ENCODE peak calls at places on chromosome 9, in four cellular contexts. W, D, U and B are unnamed samples. For H3K4me1, the result is how much of the 10 kb centered on the place peaks cover.

GRCh38 chr9:96048954-96049831 is 173.7 kb downstream of the ERCC6L2 start:
- DNase-seq in W (no peak), D (no peak), U (no peak), B (no peak)

GRCh38 chr9:6667633-6668280 is 22.2 kb upstream of the GLDC start:
- DNase-seq in W (peak), D (peak), U (no peak), B (peak)

GRCh38 chr9:79617395-79617794 is 45.6 kb downstream of the TLE4 start:
- DNase-seq in W (peak), D (no peak), U (no peak), B (no peak)

GRCh38 chr9:84397822-84398221 is 57.3 kb upstream of the SLC28A3 start:
- DNase-seq in W (peak), D (peak), U (no peak), B (peak)

GRCh38 chr9:407255-407654 is 192.6 kb downstream of the DOCK8 start:
- DNase-seq in W (no peak), D (no peak), U (no peak), B (peak)

GRCh38 chr9:69400470-69400869 is 75.5 kb downstream of the ENTREP1 start:
- DNase-seq in W (no peak), D (peak), U (no peak), B (no peak)

GRCh38 chr9:127205952-127206351 is 58.6 kb upstream of the GARNL3 start:
- DNase-seq in W (no peak), D (no peak), U (no peak), B (no peak)

GRCh38 chr9:126294331-126295081 is 32.1 kb upstream of the MVB12B start:
- DNase-seq in W (no peak), D (no peak), U (no peak), B (no peak)

GRCh38 chr9:86034863-86035734 is 64.3 kb downstream of the GOLM1 start:
- DNase-seq in W (peak), D (peak), U (peak), B (peak)

GRCh38 chr9:36584626-36585460 is 12.1 kb downstream of the MELK start:
- DNase-seq in W (peak), D (peak), U (no peak), B (no peak)

GRCh38 chr9:98154678-98155077 is 35.7 kb upstream of the TRIM14 start:
- DNase-seq in W (no peak), D (peak), U (no peak), B (no peak)

GRCh38 chr9:16058131-16058549 is 505.3 kb downstream of the CCDC171 start:
- DNase-seq in W (peak), D (peak), U (no peak), B (no peak)

GRCh38 chr9:98906273-98907040 is 37.2 kb upstream of the COL15A1 start:
- DNase-seq in W (no peak), D (no peak), U (no peak), B (no peak)

GRCh38 chr9:27499481-27499880 is 24.6 kb upstream of the IFNK start:
- DNase-seq in W (peak), D (peak), U (no peak), B (no peak)

GRCh38 chr9:106717686-106718085 is 145.3 kb upstream of the ZNF462 start:
- DNase-seq in W (peak), D (peak), U (peak), B (no peak)

GRCh38 chr9:4662989-4663792 is 1.1 kb downstream of the PLPP6 start:
- DNase-seq in W (peak), D (peak), U (no peak), B (peak)

GRCh38 chr9:72902268-72902667 is 50.6 kb downstream of the ALDH1A1 start:
- DNase-seq in W (no peak), D (no peak), U (no peak), B (no peak)

GRCh38 chr9:39588056-39588814 is 232.8 kb downstream of the SPATA31A1 start:
- DNase-seq in W (no peak), D (no peak), U (no peak), B (no peak)

GRCh38 chr9:21782207-21782606 is 20.2 kb upstream of the MTAP start:
- DNase-seq in W (peak), D (peak), U (peak), B (no peak)

GRCh38 chr9:80873861-80874260 is 815.5 kb downstream of the TLE1 start:
- DNase-seq in W (peak), D (peak), U (no peak), B (no peak)

GRCh38 chr9:81801190-81801589 is 111.8 kb upstream of the TLE1 start:
- DNase-seq in W (peak), D (peak), U (no peak), B (no peak)

GRCh38 chr9:70407081-70407503 is 7.4 kb downstream of the KLF9 start:
- DNase-seq in W (peak), D (no peak), U (no peak), B (no peak)

GRCh38 chr9:137606005-137606601 is 617 bp downstream of the ARRDC1 start:
- DNase-seq in W (peak), D (no peak), U (no peak), B (peak)

GRCh38 chr9:83538890-83539238 is 663 bp upstream of the FRMD3 start:
- DNase-seq in W (no peak), D (no peak), U (no peak), B (peak)

GRCh38 chr9:116157436-116158138 is 4.0 kb downstream of the PAPPA start:
- DNase-seq in W (peak), D (no peak), U (no peak), B (peak)

GRCh38 chr9:17862081-17862480 is 283.2 kb downstream of the SH3GL2 start:
- DNase-seq in W (no peak), D (no peak), U (no peak), B (no peak)

GRCh38 chr9:80866576-80867227 is 822.6 kb downstream of the TLE1 start:
- DNase-seq in W (no peak), D (peak), U (no peak), B (no peak)

GRCh38 chr9:99516657-99517049 is 294.6 kb downstream of the SEC61B start:
- DNase-seq in W (peak), D (no peak), U (no peak), B (no peak)

GRCh38 chr9:107491081-107492053 is 1.8 kb upstream of the KLF4 start:
- DNase-seq in W (peak), D (no peak), U (no peak), B (peak)

GRCh38 chr9:83937861-83938455 is 16.7 kb upstream of the KIF27 start:
- DNase-seq in W (peak), D (peak), U (peak), B (peak)

GRCh38 chr9:70412678-70413426 is 1.6 kb downstream of the KLF9 start:
- DNase-seq in W (peak), D (peak), U (no peak), B (peak)

GRCh38 chr9:104906441-104907277 is 21.3 kb downstream of the ABCA1 start:
- DNase-seq in W (peak), D (peak), U (no peak), B (no peak)

DNA sequence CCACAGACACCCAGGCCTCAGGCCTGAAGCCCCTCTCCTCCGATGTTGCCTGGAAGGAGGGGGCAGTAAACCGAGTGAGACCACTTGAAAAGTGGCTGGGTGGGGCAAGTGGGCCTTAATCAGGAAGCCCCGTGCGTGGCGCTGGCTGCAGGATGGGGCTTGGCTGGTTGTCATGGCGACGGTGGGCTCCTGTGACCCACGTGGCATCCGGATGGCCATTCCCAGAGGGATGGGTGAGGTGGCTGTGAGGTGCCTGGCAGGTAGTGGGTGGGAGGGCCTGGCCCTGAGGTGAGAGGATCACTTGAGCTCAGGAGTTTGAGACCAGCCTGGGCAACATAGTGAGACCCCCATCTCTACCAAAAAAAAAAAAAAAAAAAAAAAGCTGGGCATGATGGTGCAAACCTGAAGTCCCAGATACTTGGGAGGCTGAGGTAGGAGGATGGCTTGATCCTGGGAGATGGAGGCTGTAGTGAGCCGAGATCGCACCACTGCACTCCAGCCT is 5.2 kb downstream of the GPSM1 start:
- DNase-seq in W (no peak), D (no peak), U (no peak), B (no peak)
- H3K4me1 ChIP-seq in W (under half), D (under half), U (under half), B (under half)

GRCh38 chr9:88651682-88652633 is 117.0 kb downstream of the NXNL2 start:
- DNase-seq in W (peak), D (peak), U (no peak), B (no peak)
- TF ChIP-seq EZH2phosphoT487 in W (no peak), D (no peak), U (no peak), B (no peak)

DNA sequence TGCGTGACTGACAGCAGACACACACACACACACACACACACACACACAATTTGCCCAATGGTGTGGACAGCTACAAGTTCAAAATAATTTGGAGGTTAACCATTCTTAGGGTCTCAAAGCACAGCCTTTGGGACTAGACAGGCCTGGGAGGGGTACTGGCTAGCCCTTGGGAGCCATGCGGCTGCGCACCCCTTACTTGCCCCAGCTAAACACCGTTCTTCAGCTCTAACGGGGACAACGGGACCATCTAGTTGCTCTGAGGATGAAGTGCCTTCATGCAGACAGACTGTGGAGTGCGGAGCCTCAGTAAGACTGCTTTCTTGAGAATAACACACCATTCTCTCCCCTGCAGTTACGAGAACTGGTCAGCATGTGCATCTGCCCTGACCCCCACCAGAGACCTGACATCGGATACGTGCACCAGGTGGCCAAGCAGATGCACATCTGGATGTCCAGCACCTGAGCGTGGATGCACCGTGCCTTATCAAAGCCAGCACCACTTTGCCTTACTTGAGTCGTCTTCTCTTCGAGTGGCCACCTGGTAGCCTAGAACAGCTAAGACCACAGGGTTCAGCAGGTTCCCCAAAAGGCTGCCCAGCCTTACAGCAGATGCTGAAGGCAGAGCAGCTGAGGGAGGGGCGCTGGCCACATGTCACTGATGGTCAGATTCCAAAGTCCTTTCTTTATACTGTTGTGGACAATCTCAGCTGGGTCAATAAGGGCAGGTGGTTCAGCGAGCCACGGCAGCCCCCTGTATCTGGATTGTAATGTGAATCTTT is 64.6 kb downstream of the PSMB7 start:
- DNase-seq in W (no peak), D (no peak), U (no peak), B (no peak)
- H3K9ac ChIP-seq in W (no peak), D (no peak), U (no peak), B (no peak)

GRCh38 chr9:134328341-134328840 is 2.1 kb downstream of the RXRA start:
- DNase-seq in W (peak), D (no peak), U (no peak), B (peak)
- H3K4me1 ChIP-seq in W (under half), D (under half), U (under half), B (half or more)

GRCh38 chr9:112224401-112225289 is 49.5 kb upstream of the SUSD1 start:
- DNase-seq in W (peak), D (peak), U (no peak), B (no peak)
- TF ChIP-seq EZH2phosphoT487 in W (no peak), D (no peak), U (no peak), B (no peak)

DNA sequence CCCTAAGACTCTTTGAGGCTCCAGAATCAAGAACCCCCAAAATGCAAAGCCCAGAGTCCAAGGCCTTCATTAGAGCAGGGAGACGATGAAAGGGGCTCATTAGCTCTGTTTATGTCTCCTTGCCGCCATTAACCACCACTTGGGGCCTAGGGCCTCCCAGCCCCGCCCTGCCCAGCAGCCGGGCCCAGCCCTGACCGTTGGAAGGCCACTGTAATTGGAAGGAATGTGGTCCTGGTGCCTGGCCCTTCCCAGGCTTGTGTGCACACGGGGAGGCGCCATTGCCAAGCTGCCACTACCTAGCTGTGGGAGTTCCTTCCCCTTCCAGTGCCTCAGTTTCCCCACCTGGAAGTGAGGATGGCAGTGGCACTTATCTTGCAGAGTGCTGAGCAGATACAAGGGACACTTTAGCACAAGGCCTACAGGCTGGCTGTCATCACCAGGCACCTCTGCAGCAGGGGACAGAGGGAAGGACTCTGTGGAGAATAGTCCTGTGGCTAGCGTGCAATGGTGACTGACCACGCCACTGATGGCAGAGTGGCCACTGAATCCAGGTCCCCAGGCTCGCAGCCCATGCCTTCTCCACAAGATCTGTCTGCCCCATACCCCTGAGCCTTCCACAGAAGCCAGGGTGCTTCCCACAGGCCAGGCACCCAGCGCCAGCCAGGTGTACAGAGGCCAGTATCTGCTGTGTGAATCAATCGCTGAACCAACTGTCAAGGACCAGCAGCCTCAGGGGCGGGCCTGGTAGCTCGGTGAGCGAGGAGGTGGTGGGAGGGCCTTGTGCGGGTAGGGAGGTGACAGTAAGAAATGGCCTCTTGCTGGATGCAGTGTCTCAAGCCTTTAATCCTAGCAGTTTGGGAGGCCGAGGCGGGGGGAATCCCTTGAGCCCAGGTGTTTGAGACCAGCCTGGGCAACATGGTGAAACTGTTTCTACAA is 20.8 kb downstream of the GBGT1 start:
- DNase-seq in W (no peak), D (no peak), U (no peak), B (no peak)
- H3K9ac ChIP-seq in W (no peak), D (no peak), U (peak), B (no peak)

DNA sequence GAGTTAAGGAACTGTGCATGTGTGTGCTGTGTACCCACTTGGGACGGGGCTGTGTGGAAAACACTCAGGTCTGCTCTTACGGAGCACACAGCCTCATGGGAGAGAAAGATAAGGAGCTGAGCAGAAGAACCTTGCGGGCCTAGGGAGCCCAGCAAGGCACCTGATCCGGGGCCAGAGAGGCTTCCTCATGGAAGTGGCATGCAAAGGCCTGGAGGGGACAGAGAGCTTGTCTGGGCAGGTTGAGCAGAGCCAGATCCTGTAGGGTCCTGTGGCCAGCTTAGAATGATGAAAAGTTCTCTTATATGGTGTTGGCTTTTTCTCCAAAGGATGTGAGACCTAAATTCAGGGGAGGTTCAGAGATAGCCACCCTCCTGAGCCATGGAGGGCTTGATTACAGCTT is 45.2 kb downstream of the NEK6 start:
- DNase-seq in W (no peak), D (no peak), U (no peak), B (no peak)
- H3K4me1 ChIP-seq in W (under half), D (under half), U (under half), B (under half)

GRCh38 chr9:34463098-34463900 is 4.7 kb downstream of the DNAI1 start:
- DNase-seq in W (peak), D (peak), U (peak), B (no peak)
- TF ChIP-seq EZH2phosphoT487 in W (peak), D (no peak), U (no peak), B (no peak)